ENCODE peak calls at places on chromosomes 5 and 9, in four cellular contexts. U is lower lobe of right lung, T is GOT3, C is esophagus squamous epithelium. M is an unnamed sample.
A peak's percentile ranks its signal among the peaks of the same experiment; 100 is the strongest.

GRCh38 chr5:122534829-122535228 is 222.8 kb downstream of the SNCAIP start:
- DNase-seq in U (no peak), T (no peak), C (no peak), M (no peak)

GRCh38 chr5:133327946-133328401 is 276.2 kb downstream of the HSPA4 start:
- DNase-seq in U (no peak), T (no peak), C (no peak), M (peak; percentile 23)

GRCh38 chr9:86547596-86547995 is 193.4 kb upstream of the TUT7 start:
- DNase-seq in U (no peak), T (no peak), C (no peak), M (no peak)

GRCh38 chr9:33025572-33026347 is 687 bp downstream of the DNAJA1 start:
- DNase-seq in U (peak; percentile 69), T (no peak), C (no peak), M (peak; percentile 89)

GRCh38 chr5:93607367-93608258 is 24.6 kb downstream of the NR2F1 start:
- DNase-seq in U (no peak), T (no peak), C (no peak), M (no peak)

GRCh38 chr9:126564128-126564527 is 49.6 kb upstream of the LMX1B start:
- DNase-seq in U (no peak), T (no peak), C (no peak), M (no peak)

GRCh38 chr9:22649384-22649783 is 202.8 kb downstream of the DMRTA1 start:
- DNase-seq in U (no peak), T (no peak), C (no peak), M (no peak)

GRCh38 chr5:122077451-122078115 is 476 bp downstream of the LOX start:
- DNase-seq in U (no peak), T (no peak), C (no peak), M (peak; percentile 77)